ENCODE peak calls at places on chromosome 14, in five cellular contexts. W, Y, J, G and K are unnamed samples.

GRCh38 chr14:52125885-52126284 is 57.0 kb upstream of the NID2 start:
- DNase-seq in W (no peak), Y (no peak), J (no peak), G (no peak), K (no peak)

GRCh38 chr14:50173891-50174290 is 57.5 kb downstream of the SOS2 start:
- DNase-seq in W (no peak), Y (no peak), J (no peak), G (no peak), K (no peak)

GRCh38 chr14:46018846-46019420 is 632.6 kb downstream of the RPL10L start:
- DNase-seq in W (no peak), Y (no peak), J (no peak), G (no peak), K (no peak)

GRCh38 chr14:28754209-28754985 is 12.2 kb upstream of the FOXG1 start:
- DNase-seq in W (peak), Y (no peak), J (no peak), G (no peak), K (no peak)

GRCh38 chr14:23661542-23661941 is 25.4 kb downstream of the DHRS2 start:
- DNase-seq in W (no peak), Y (no peak), J (no peak), G (no peak), K (no peak)

GRCh38 chr14:76782885-76783566 is 21.8 kb downstream of the VASH1 start:
- DNase-seq in W (no peak), Y (no peak), J (no peak), G (no peak), K (no peak)

GRCh38 chr14:32826404-32827082 is 112.1 kb upstream of the NPAS3 start:
- DNase-seq in W (no peak), Y (no peak), J (peak), G (no peak), K (no peak)

GRCh38 chr14:100304825-100305445 is 1.3 kb downstream of the SLC25A29 start:
- DNase-seq in W (peak), Y (no peak), J (peak), G (no peak), K (no peak)

GRCh38 chr14:99320105-99320572 is 48.1 kb upstream of the BCL11B start:
- DNase-seq in W (peak), Y (no peak), J (no peak), G (peak), K (no peak)

GRCh38 chr14:68464716-68465115 is 328.2 kb downstream of the ZFP36L1 start:
- DNase-seq in W (no peak), Y (no peak), J (no peak), G (peak), K (no peak)

GRCh38 chr14:24293525-24293924 is 6.1 kb downstream of the DHRS1 start:
- DNase-seq in W (no peak), Y (no peak), J (no peak), G (no peak), K (no peak)

GRCh38 chr14:32230181-32230580 is 27.1 kb upstream of the RNU6-8 start:
- DNase-seq in W (no peak), Y (no peak), J (no peak), G (no peak), K (no peak)

GRCh38 chr14:73376585-73376984 is 81.8 kb downstream of the NUMB start:
- DNase-seq in W (no peak), Y (no peak), J (no peak), G (no peak), K (no peak)

GRCh38 chr14:89304972-89305703 is 111.9 kb downstream of the FOXN3 start:
- DNase-seq in W (peak), Y (no peak), J (peak), G (no peak), K (peak)

GRCh38 chr14:61321385-61322010 is at the start of gene PRKCH:
- DNase-seq in W (peak), Y (peak), J (peak), G (peak), K (no peak)

GRCh38 chr14:22390824-22391461 is 198.1 kb downstream of the DAD1 start:
- DNase-seq in W (no peak), Y (no peak), J (no peak), G (no peak), K (no peak)

GRCh38 chr14:67882973-67883372 is 63.4 kb downstream of the RAD51B start:
- DNase-seq in W (no peak), Y (no peak), J (no peak), G (no peak), K (no peak)

GRCh38 chr14:68473794-68474193 is 319.1 kb downstream of the ZFP36L1 start:
- DNase-seq in W (no peak), Y (no peak), J (no peak), G (no peak), K (no peak)

GRCh38 chr14:89575386-89576061 is 158.5 kb upstream of the FOXN3 start:
- DNase-seq in W (no peak), Y (no peak), J (no peak), G (no peak), K (no peak)

GRCh38 chr14:72929316-72930080 is 3.2 kb downstream of the DCAF4 start:
- DNase-seq in W (no peak), Y (no peak), J (no peak), G (no peak), K (no peak)

GRCh38 chr14:22588419-22589095 is 467 bp downstream of the DAD1 start:
- DNase-seq in W (no peak), Y (no peak), J (no peak), G (no peak), K (no peak)

GRCh38 chr14:89121961-89122675 is 294.9 kb downstream of the FOXN3 start:
- DNase-seq in W (no peak), Y (no peak), J (no peak), G (no peak), K (no peak)

GRCh38 chr14:50600849-50601248 is 40.9 kb downstream of the ATL1 start:
- DNase-seq in W (no peak), Y (no peak), J (no peak), G (no peak), K (no peak)

GRCh38 chr14:100470523-100470897 is 116.7 kb downstream of the BEGAIN start:
- DNase-seq in W (no peak), Y (no peak), J (no peak), G (no peak), K (no peak)

GRCh38 chr14:50669441-50669986 is 1.4 kb upstream of the SAV1 start:
- DNase-seq in W (no peak), Y (no peak), J (no peak), G (no peak), K (no peak)

GRCh38 chr14:62557416-62557815 is 487.8 kb downstream of the KCNH5 start:
- DNase-seq in W (no peak), Y (no peak), J (no peak), G (no peak), K (no peak)

GRCh38 chr14:67636361-67636919 is 16.7 kb downstream of the ARG2 start:
- DNase-seq in W (no peak), Y (peak), J (no peak), G (no peak), K (no peak)

GRCh38 chr14:81269100-81269978 is 48.6 kb upstream of the GTF2A1 start:
- DNase-seq in W (peak), Y (no peak), J (no peak), G (peak), K (no peak)

GRCh38 chr14:55256586-55256985 is 14.6 kb upstream of the FBXO34 start:
- DNase-seq in W (no peak), Y (no peak), J (no peak), G (no peak), K (no peak)

GRCh38 chr14:30990766-30991165 is 34.7 kb upstream of the AP4S1 start:
- DNase-seq in W (no peak), Y (no peak), J (no peak), G (no peak), K (no peak)

GRCh38 chr14:75267141-75267601 is 11.5 kb upstream of the FOS start:
- DNase-seq in W (no peak), Y (no peak), J (no peak), G (no peak), K (no peak)

GRCh38 chr14:21097616-21098133 is 780 bp downstream of the ZNF219 start:
- DNase-seq in W (peak), Y (no peak), J (no peak), G (no peak), K (no peak)

GRCh38 chr14:52020315-52020714 is 31.0 kb downstream of the RTRAF start:
- DNase-seq in W (no peak), Y (no peak), J (no peak), G (no peak), K (no peak)

GRCh38 chr14:100988011-100988410 is 84.5 kb upstream of the RTL1 start:
- DNase-seq in W (no peak), Y (no peak), J (no peak), G (peak), K (no peak)

GRCh38 chr14:64610049-64610746 is 60.4 kb downstream of the PPP1R36 start:
- DNase-seq in W (no peak), Y (no peak), J (no peak), G (no peak), K (no peak)

GRCh38 chr14:34254031-34254430 is 208.0 kb downstream of the SPTSSA start:
- DNase-seq in W (no peak), Y (no peak), J (no peak), G (no peak), K (no peak)

GRCh38 chr14:25055998-25056687 is 6.2 kb upstream of the STXBP6 start:
- DNase-seq in W (no peak), Y (no peak), J (no peak), G (no peak), K (no peak)

GRCh38 chr14:56057071-56057865 is 60.9 kb upstream of the PELI2 start:
- DNase-seq in W (no peak), Y (no peak), J (no peak), G (no peak), K (no peak)

GRCh38 chr14:93008381-93008780 is 85.4 kb downstream of the CHGA start:
- DNase-seq in W (no peak), Y (no peak), J (no peak), G (no peak), K (no peak)
- H3K4me3 ChIP-seq in W (no peak), Y (no peak), J (no peak), G (no peak), K (no peak)

DNA sequence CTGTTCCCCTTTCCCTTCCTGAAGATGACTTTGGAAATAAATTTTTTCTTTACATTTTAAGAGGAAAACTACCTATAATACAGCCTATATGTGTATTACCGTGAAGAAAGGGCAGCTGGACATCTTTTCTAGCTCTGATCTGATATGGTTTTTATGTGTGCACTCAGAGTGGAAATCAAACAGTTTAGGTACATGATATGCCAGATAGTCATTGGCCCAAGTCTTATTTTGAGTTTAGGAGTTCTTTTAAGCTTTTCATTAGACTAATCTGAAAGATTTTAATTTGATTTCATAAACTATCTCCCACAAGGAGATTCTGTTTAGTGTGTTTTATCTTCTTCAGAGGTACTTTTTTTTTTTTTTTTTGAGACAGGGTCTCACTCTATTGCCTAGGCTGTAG is 48.8 kb downstream of the KIAA0586 start:
- DNase-seq in W (no peak), Y (no peak), J (no peak), G (no peak), K (no peak)
- H3K27ac ChIP-seq in W (no peak), Y (no peak), J (no peak), G (no peak), K (no peak)

GRCh38 chr14:104680056-104680805 is 9.2 kb upstream of the INF2 start:
- DNase-seq in W (peak), Y (no peak), J (no peak), G (no peak), K (peak)
- H3K4me3 ChIP-seq in W (no peak), Y (no peak), J (no peak), G (peak), K (no peak)

GRCh38 chr14:102394717-102395378 is 32.1 kb downstream of the TECPR2 start:
- DNase-seq in W (no peak), Y (no peak), J (no peak), G (no peak), K (no peak)

GRCh38 chr14:102392506-102392905 is 29.8 kb downstream of the TECPR2 start:
- DNase-seq in W (no peak), Y (no peak), J (no peak), G (no peak), K (no peak)

GRCh38 chr14:102390486-102390885 is 27.7 kb downstream of the TECPR2 start:
- DNase-seq in W (no peak), Y (no peak), J (no peak), G (no peak), K (no peak)

GRCh38 chr14:102389261-102389660 is 26.5 kb downstream of the TECPR2 start:
- DNase-seq in W (no peak), Y (no peak), J (no peak), G (no peak), K (no peak)

DNA sequence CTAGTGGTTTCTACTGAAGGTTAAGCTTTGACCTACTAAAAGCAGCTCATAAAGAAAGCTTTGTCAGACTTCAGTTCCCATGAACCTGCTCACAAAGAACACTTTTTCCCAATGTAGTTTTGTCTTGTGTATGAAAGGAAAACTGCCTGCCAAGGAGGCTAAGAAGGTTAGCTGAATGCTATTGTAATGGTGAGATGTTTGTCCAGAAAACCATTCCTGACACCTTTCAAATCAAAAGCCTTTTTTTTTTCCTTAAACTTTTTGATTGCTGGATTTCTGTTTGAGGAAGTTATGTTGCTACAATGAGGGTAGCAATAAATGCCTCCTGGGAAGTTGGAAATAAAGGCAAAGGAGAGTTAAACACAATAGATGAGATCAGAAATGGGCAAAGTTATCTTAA is 27.3 kb downstream of the TECPR2 start:
- DNase-seq in W (no peak), Y (no peak), J (no peak), G (no peak), K (no peak)
- H3K27ac ChIP-seq in W (no peak), Y (peak), J (no peak), G (no peak), K (no peak)

GRCh38 chr14:90611501-90611900 is 204.7 kb downstream of the TTC7B start:
- DNase-seq in W (no peak), Y (no peak), J (no peak), G (no peak), K (no peak)
- H3K4me3 ChIP-seq in W (no peak), Y (no peak), J (no peak), G (no peak), K (no peak)